ENCODE peak calls at places on chromosomes 3 and 15, in five cellular contexts. G is ovary, V is stomach, T is RWPE1, E is tibial nerve. R is an unnamed sample.

GRCh38 chr15:62020576-62021160 is 39.6 kb downstream of the VPS13C start:
- DNase-seq in G (no peak), V (no peak), T (peak), E (no peak), R (no peak)

GRCh38 chr3:53495518-53496501 is 1.4 kb downstream of the CACNA1D start:
- DNase-seq in G (peak), V (peak), T (peak), E (no peak), R (no peak)

GRCh38 chr3:179321585-179322322 is 1.1 kb upstream of the ZNF639 start:
- DNase-seq in G (peak), V (no peak), T (peak), E (peak), R (no peak)

GRCh38 chr3:140842984-140843649 is 98.5 kb upstream of the SLC25A36 start:
- DNase-seq in G (no peak), V (no peak), T (no peak), E (no peak), R (no peak)

GRCh38 chr15:77580991-77581682 is 51.6 kb downstream of the LINGO1 start:
- DNase-seq in G (no peak), V (peak), T (no peak), E (no peak), R (no peak)

GRCh38 chr3:47791193-47791855 is 9.6 kb upstream of the SMARCC1 start:
- DNase-seq in G (no peak), V (no peak), T (no peak), E (no peak), R (no peak)

GRCh38 chr3:54225841-54226528 is 103.6 kb downstream of the CACNA2D3 start:
- DNase-seq in G (no peak), V (no peak), T (no peak), E (no peak), R (no peak)

GRCh38 chr15:48242015-48242414 is 35.9 kb downstream of the SLC12A1 start:
- DNase-seq in G (no peak), V (no peak), T (no peak), E (no peak), R (no peak)

GRCh38 chr15:41804361-41804760 is 23.5 kb upstream of the JMJD7 start:
- DNase-seq in G (no peak), V (no peak), T (peak), E (no peak), R (no peak)

GRCh38 chr3:12750658-12751071 is 8.4 kb downstream of the TMEM40 start:
- DNase-seq in G (no peak), V (no peak), T (no peak), E (no peak), R (peak)

GRCh38 chr3:102299125-102299877 is 135.5 kb upstream of the ZPLD1 start:
- DNase-seq in G (no peak), V (no peak), T (peak), E (no peak), R (no peak)

GRCh38 chr3:67863869-67864268 is 209.5 kb upstream of the SUCLG2 start:
- DNase-seq in G (no peak), V (no peak), T (no peak), E (no peak), R (no peak)

GRCh38 chr3:179933079-179933478 is 103.7 kb downstream of the PEX5L start:
- DNase-seq in G (no peak), V (no peak), T (no peak), E (no peak), R (no peak)

GRCh38 chr15:96410175-96411055 is 79.9 kb downstream of the NR2F2 start:
- DNase-seq in G (no peak), V (no peak), T (no peak), E (no peak), R (no peak)

GRCh38 chr15:70892002-70892911 is at the start of the genes LRRC49 and THAP10:
- DNase-seq in G (peak), V (peak), T (peak), E (peak), R (no peak)

GRCh38 chr15:81297580-81298575 is 26.1 kb downstream of the STARD5 start:
- DNase-seq in G (no peak), V (no peak), T (no peak), E (no peak), R (no peak)

GRCh38 chr3:30098656-30099454 is 507.5 kb upstream of the TGFBR2 start:
- DNase-seq in G (no peak), V (no peak), T (no peak), E (no peak), R (no peak)

GRCh38 chr3:124217542-124217941 is 225.6 kb upstream of the ROPN1 start:
- DNase-seq in G (peak), V (peak), T (peak), E (peak), R (no peak)

GRCh38 chr3:101146946-101147345 is 153.7 kb upstream of the ABI3BP start:
- DNase-seq in G (no peak), V (no peak), T (no peak), E (no peak), R (no peak)

GRCh38 chr15:98018761-98019351 is 58.4 kb downstream of the ARRDC4 start:
- DNase-seq in G (no peak), V (no peak), T (no peak), E (no peak), R (no peak)

GRCh38 chr3:196985954-196986885 is 17.6 kb upstream of the PIGZ start:
- DNase-seq in G (no peak), V (no peak), T (no peak), E (no peak), R (no peak)
- TF ChIP-seq CTCF in G (no peak), V (no peak), T (no peak), E (no peak), R (no peak)

DNA sequence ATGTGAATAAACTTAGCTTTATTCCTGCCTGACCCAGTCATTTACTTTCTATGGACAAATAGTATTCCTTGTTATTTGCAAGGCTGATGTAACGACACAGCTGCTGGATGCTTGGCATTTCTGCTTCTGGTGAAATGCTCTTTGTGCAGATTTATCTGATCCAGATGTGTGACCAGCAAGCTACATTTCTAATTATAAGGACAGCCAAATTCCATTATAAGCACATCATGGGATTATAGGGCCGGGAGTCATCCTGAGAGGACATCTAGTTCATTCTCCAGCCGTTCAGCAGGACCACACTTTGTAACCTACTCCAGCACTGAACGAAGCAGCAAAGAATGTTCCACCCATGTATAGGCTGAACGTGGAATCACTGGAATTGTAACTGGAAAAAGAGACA is 42.9 kb downstream of the FNDC3B start:
- DNase-seq in G (no peak), V (no peak), T (no peak), E (peak), R (no peak)
- H3K27ac ChIP-seq in G (no peak), V (peak), T (no peak), E (peak), R (no peak)

GRCh38 chr3:128494152-128494650 is 1.2 kb upstream of the GATA2 start:
- DNase-seq in G (no peak), V (no peak), T (no peak), E (no peak), R (no peak)

GRCh38 chr3:128491071-128491899 is 1.7 kb downstream of the GATA2 start:
- DNase-seq in G (no peak), V (no peak), T (no peak), E (no peak), R (no peak)

GRCh38 chr3:128493221-128494151 is 485 bp upstream of the GATA2 start:
- DNase-seq in G (no peak), V (no peak), T (no peak), E (no peak), R (no peak)

GRCh38 chr3:128491900-128492352 is 1.1 kb downstream of the GATA2 start:
- DNase-seq in G (no peak), V (no peak), T (no peak), E (no peak), R (no peak)

DNA sequence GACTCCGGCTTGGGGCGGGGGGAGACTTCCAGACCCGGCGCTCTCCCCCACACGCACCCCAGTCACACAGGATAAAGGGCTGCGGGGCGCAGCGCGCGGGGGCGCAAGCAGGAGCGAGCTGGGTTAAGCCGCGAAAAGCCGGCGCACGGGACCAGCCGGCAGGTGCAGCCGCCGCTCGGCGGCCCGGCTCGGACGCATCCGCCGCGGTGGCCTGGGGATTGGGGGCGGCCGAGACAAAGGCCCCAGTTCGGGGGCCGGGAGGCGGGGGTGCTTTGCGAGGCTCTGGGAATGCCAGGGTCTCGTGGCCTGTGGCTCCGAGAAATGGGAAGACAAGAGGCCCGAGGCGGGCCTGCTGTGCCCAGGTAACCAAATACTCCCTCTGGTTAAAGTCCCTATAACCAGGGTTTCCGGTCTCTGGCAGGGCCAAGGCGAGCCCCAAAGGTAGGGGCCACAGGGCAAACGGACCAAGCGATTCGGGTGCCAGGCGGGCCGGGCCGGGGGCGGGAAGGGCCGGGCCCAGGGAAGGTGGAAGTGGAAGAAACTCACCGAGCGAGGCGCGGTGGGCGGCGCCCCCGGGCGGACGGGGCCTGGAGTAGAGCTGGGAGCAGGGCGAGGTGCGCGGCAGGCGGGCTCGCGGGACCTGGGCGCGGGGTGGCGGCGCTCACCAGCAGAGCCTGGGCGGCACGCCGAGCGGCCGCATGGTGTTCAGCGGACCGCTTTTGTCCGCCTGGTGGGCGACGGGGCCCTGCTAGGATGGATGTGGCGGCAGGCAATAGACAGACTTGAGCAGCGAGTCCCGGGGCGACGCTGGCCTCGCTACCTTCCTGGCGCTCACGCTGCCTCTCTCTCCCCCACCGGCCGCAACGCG is at the start of gene GATA2:
- DNase-seq in G (no peak), V (no peak), T (no peak), E (no peak), R (no peak)
- TF ChIP-seq CTCF in G (no peak), V (no peak), T (peak), E (no peak), R (no peak)

DNA sequence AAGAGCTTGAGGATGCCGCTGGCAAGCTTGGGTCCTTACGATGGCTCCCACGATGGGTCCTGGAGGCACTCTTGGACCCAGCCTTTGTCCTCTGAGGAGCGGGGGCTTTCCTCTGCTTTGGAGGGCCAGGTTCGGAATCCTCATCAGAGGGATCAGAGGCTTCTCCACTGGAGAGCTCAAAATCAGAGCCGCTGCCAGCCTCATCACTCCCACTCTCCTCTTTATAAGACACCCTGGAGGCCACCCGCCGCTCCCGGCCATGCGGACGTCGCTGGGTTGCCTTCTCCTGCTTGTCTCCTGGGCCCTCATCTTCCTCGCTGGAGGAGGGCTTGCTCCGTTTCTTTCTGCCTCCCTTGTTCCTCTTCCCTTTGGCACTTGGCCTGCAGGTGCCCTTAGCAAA is 20.0 kb downstream of the XPC start:
- DNase-seq in G (no peak), V (no peak), T (no peak), E (no peak), R (no peak)
- H3K27ac ChIP-seq in G (no peak), V (no peak), T (peak), E (no peak), R (no peak)

GRCh38 chr15:78695849-78696248 is 54.8 kb upstream of the CHRNB4 start:
- DNase-seq in G (no peak), V (peak), T (no peak), E (no peak), R (no peak)
- TF ChIP-seq CTCF in G (no peak), V (no peak), T (no peak), E (no peak), R (no peak)

R was measured in CD4-positive, alpha-beta T cell.